ENCODE peak calls at places on chromosomes 6 and 20, in four cellular contexts. T is A549, V is K562, K is HepG2. U is an unnamed sample.

GRCh38 chr20:21099653-21100589 is 6.2 kb downstream of the LINC00237 start:
- DNase-seq in T (no peak), V (peak), K (no peak), U (peak)

GRCh38 chr6:141326426-141326825 is 806.3 kb upstream of the GJE1 start:
- DNase-seq in T (peak), V (no peak), K (peak), U (no peak)

GRCh38 chr20:2817891-2818595 is 1.9 kb downstream of the TMEM239 start:
- DNase-seq in T (no peak), V (no peak), K (no peak), U (no peak)

GRCh38 chr6:90080876-90081464 is 186.7 kb downstream of the GJA10 start:
- DNase-seq in T (no peak), V (no peak), K (no peak), U (no peak)

GRCh38 chr20:52959125-52959524 is 13.0 kb upstream of the TSHZ2 start:
- DNase-seq in T (no peak), V (peak), K (peak), U (no peak)

GRCh38 chr20:33654680-33655161 is 7.4 kb upstream of the C20orf144 start:
- DNase-seq in T (no peak), V (no peak), K (no peak), U (no peak)

GRCh38 chr20:48190757-48191156 is 405.5 kb upstream of the SULF2 start:
- DNase-seq in T (no peak), V (no peak), K (no peak), U (no peak)

GRCh38 chr6:131295081-131295480 is 159.8 kb downstream of the AKAP7 start:
- DNase-seq in T (no peak), V (no peak), K (no peak), U (peak)

GRCh38 chr6:140609321-140609720 is 1234.9 kb upstream of the CITED2 start:
- DNase-seq in T (no peak), V (no peak), K (no peak), U (no peak)

GRCh38 chr20:22583773-22584629 is at the start of gene FOXA2:
- DNase-seq in T (peak), V (peak), K (peak), U (peak)

GRCh38 chr20:2751868-2752630 is 48.4 kb downstream of the CPXM1 start:
- DNase-seq in T (no peak), V (peak), K (no peak), U (no peak)

GRCh38 chr6:165439928-165440554 is 130.6 kb upstream of the C6orf118 start:
- DNase-seq in T (peak), V (no peak), K (peak), U (no peak)
- TF ChIP-seq HMGXB4 in T (no peak), V (no peak), K (no peak), U (no peak)

GRCh38 chr6:137341721-137342195 is 122.6 kb upstream of the IFNGR1 start:
- DNase-seq in T (peak), V (no peak), K (no peak), U (peak)

GRCh38 chr6:137334884-137335283 is 115.7 kb upstream of the IFNGR1 start:
- DNase-seq in T (no peak), V (no peak), K (no peak), U (no peak)

GRCh38 chr6:137334094-137334493 is 114.9 kb upstream of the IFNGR1 start:
- DNase-seq in T (no peak), V (no peak), K (no peak), U (no peak)

GRCh38 chr6:137342607-137343186 is 123.5 kb upstream of the IFNGR1 start:
- DNase-seq in T (peak), V (peak), K (no peak), U (peak)

DNA sequence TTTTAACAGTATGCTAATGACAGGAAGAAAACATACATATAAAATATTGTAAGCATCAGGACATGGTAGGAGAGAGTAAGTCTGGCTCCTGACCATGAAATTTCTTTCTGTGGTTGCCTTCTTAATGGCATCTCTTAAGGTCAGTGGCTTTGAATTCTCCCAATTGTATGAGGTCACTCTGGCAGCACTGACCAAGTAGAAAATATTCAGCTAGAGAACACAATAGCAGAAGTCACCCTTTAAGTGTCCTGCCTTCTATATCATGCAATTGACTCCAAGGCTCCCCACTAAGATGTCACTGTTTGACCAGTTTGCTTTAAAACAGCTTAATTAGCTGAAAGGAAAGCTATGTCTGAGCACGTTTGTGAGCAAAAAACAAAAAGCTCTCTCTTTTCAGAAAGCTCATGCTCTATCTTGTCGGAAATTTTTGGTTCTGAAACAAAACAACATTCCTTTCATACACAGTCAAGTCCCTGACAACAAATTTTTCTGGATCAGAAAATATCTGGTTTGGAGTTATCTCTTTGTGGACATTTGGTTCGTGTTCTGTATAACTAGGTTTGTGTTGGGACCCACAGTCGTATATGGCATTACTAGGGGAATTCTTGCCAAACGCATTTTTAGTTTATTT is 120.9 kb upstream of the IFNGR1 start:
- DNase-seq in T (no peak), V (no peak), K (no peak), U (no peak)
- TF ChIP-seq HMGXB4 in T (no peak), V (no peak), K (no peak), U (no peak)

GRCh38 chr6:25477006-25477590 is 174.9 kb upstream of the SCGN start:
- DNase-seq in T (no peak), V (no peak), K (no peak), U (no peak)
- TF ChIP-seq HMGXB4 in T (no peak), V (no peak), K (no peak), U (no peak)

GRCh38 chr6:138291849-138292181 is 73.5 kb upstream of the PBOV1 start:
- DNase-seq in T (no peak), V (no peak), K (no peak), U (no peak)
- TF ChIP-seq HMGXB4 in T (no peak), V (no peak), K (no peak), U (no peak)

GRCh38 chr6:148972481-148972880 is 225.7 kb downstream of the UST start:
- DNase-seq in T (peak), V (peak), K (peak), U (peak)
- TF ChIP-seq HMGXB4 in T (no peak), V (no peak), K (no peak), U (no peak)